ENCODE peak calls at places on chromosomes 3 and 15, in ten cellular contexts. Y is transverse colon, G is ovary, F is body of pancreas, V is A549, O is tibial nerve, A is breast epithelium, Z is esophagus muscularis mucosa, U is IMR-90, J is HCT116. D is an unnamed sample.

GRCh38 chr3:8239718-8240698 is 261.6 kb upstream of the LMCD1 start:
- DNase-seq in U (peak; percentile 59), J (peak; percentile 48), F (peak; percentile 24), V (peak; percentile 35), Z (no peak), O (no peak), G (no peak), Y (peak; percentile 9), A (no peak), D (peak; percentile 5)

GRCh38 chr15:88618686-88619085 is 2.5 kb upstream of the AEN start:
- DNase-seq in O (no peak), V (no peak), A (no peak), G (no peak), U (no peak), F (no peak), Y (no peak), J (no peak), Z (peak; percentile 10), D (no peak)

GRCh38 chr3:122875547-122876127 is 80.8 kb downstream of the SLC49A4 start:
- DNase-seq in F (no peak), G (no peak), V (no peak), U (no peak), O (no peak), A (no peak), Z (no peak), J (no peak), Y (no peak), D (no peak)

GRCh38 chr15:78715930-78716329 is 74.9 kb upstream of the CHRNB4 start:
- DNase-seq in V (no peak), U (peak; percentile 82), Y (no peak), G (no peak), Z (peak; percentile 14), A (no peak), J (no peak), O (no peak), F (no peak), D (no peak)

GRCh38 chr3:32238816-32239637 is 547 bp downstream of the CMTM8 start:
- DNase-seq in V (peak; percentile 43), F (peak; percentile 81), A (no peak), J (no peak), O (no peak), U (peak; percentile 10), Z (peak; percentile 89), G (no peak), Y (peak; percentile 31), D (no peak)

GRCh38 chr3:98800401-98800800 is 37.3 kb downstream of the ST3GAL6 start:
- DNase-seq in Y (no peak), Z (no peak), O (no peak), G (no peak), F (no peak), U (no peak), A (no peak), J (no peak), V (no peak), D (no peak)

GRCh38 chr3:12489832-12490231 is 5.6 kb downstream of the TSEN2 start:
- DNase-seq in F (no peak), U (no peak), J (no peak), Y (no peak), O (no peak), G (no peak), A (no peak), Z (no peak), V (no peak), D (no peak)

GRCh38 chr3:178320481-178321352 is 215.5 kb upstream of the KCNMB2 start:
- DNase-seq in J (no peak), G (peak; percentile 42), V (no peak), Z (no peak), F (peak; percentile 73), A (no peak), O (no peak), U (peak; percentile 83), Y (no peak), D (no peak)

GRCh38 chr3:126509565-126510322 is 7.8 kb downstream of the UROC1 start:
- DNase-seq in G (no peak), O (no peak), Y (no peak), U (no peak), V (no peak), Z (no peak), A (no peak), F (no peak), J (no peak), D (no peak)

GRCh38 chr15:89794627-89795241 is 18.6 kb downstream of the MESP2 start:
- DNase-seq in A (no peak), F (no peak), G (no peak), J (no peak), Z (no peak), O (peak; percentile 29), V (no peak), U (peak; percentile 70), Y (no peak), D (no peak)

GRCh38 chr3:124792341-124793034 is 62.2 kb downstream of the UMPS start:
- DNase-seq in Z (no peak), O (no peak), Y (no peak), A (no peak), F (no peak), U (no peak), J (no peak), V (no peak), G (no peak), D (no peak)

GRCh38 chr3:135918600-135918999 is 46.9 kb upstream of the PPP2R3A start:
- DNase-seq in J (peak; percentile 24), F (no peak), U (peak; percentile 67), A (no peak), V (no peak), O (no peak), Y (no peak), G (no peak), Z (no peak), D (no peak)

GRCh38 chr15:69537085-69537484 is 84.5 kb downstream of the RPLP1 start:
- DNase-seq in G (no peak), F (no peak), Z (no peak), O (no peak), U (no peak), Y (no peak), V (no peak), A (no peak), J (no peak), D (no peak)

GRCh38 chr3:185786956-185787877 is 37.6 kb downstream of the IGF2BP2 start:
- DNase-seq in V (no peak), U (no peak), Y (no peak), Z (no peak), F (no peak), A (no peak), G (no peak), O (no peak), J (no peak), D (no peak)
- TF ChIP-seq POLR2A in V (no peak), U (no peak), Y (no peak), Z (no peak), F (no peak), A (no peak), G (no peak), O (no peak), J (no peak), D (no peak)

DNA sequence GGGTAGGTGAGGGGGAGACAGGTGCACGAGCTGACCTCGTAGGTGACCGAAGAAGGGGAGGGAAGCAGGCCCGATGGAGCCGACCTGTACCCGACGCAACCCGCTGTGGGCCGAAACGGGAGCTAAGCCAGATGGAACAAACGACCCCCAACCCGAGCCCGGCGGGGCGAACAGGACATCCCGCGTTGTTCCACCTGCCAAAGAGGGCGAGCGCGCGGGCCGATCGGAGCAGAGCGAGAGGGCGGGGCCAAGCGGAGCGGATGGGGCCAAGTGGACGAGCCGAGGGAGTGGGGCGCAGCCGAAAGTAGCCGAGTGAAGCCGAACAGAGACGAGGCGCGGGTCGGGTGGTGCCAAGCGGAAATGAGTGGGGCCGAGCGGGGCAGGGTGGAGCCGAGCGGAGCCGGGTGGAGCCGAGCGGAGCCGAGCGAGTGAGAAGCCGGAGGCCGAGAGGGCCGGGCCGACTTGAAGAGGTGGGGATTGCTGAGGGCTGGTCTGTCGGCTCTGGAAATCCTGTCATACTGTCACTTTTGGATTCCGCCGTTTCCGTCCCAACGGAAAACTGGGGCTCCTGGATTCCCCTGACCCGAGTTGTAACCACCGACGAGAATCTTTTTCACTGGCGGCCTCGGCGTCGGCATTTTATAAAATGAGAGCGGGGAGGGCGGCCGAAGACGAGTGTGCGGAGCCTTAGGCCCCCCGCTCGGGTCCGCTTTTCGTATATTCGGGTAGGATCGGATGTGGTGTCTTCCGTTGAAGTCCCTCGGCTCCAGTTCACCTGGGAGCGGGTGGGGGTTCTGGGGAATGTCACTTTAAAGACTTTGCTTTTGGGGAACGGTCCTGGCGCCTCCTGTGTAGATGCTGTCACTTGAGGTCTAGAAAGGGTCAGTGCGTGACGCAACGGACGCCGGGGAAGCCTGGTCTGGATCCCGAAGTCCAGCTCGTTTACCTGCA is 15.6 kb upstream of the WNT7A start:
- DNase-seq in F (peak; percentile 97), O (peak; percentile 91), V (peak; percentile 74), U (peak; percentile 71), Z (peak; percentile 98), Y (peak; percentile 96), J (peak; percentile 77), G (peak; percentile 95), A (peak; percentile 92), D (peak; percentile 79)
- TF ChIP-seq POLR2A in F (peak; percentile 78), O (peak; percentile 69), V (no peak), U (no peak), Z (peak; percentile 38), Y (peak; percentile 70), J (no peak), G (peak; percentile 73), A (peak; percentile 60), D (no peak)

DNA sequence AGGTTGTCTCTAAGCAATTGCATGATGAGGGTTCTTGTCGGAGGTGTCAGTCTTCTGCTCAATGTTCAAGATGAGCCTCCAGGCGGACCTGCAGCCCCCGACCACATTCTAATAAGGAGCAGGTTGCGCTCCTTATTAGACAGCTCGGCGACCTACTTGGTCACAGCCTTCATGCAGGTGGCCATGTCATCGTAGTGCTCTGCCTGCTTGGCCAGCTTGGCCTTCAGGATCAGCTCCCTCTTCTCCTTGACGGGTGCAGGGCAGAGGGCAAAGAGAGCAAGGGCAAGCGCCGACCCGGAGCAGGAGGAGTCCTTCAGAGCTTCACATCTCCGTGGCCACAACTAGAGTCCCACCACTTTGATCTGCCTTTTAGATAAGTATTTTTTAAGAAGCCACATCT is 113.5 kb downstream of the RASA2 start:
- DNase-seq in J (no peak), Y (no peak), A (no peak), G (no peak), F (no peak), Z (no peak), U (no peak), O (no peak), V (no peak), D (no peak)
- TF ChIP-seq POLR2A in J (no peak), Y (no peak), A (no peak), G (no peak), F (no peak), Z (no peak), U (no peak), O (no peak), V (no peak), D (no peak)

DNA sequence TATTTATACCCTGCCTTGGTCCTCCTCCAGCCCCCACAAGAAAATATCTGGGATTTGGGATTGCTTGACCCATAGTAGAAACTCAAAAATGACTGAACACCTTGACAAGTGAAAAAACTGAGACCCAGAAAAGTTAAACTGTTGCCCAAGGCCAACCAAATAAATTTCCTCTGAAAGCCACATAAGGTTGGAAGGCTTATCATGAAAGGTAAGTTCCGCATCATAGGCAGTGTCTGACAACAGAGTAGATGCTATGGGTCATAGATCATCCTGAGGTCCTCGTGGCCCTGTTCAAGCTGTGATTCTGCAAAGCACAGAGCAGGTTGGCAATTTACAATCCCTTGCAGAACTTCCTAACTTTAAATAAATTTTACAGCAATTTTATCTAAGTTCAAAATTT is 140.8 kb upstream of the TSC22D2 start:
- DNase-seq in J (no peak), V (no peak), U (no peak), A (no peak), Y (no peak), F (no peak), G (no peak), O (no peak), Z (no peak), D (no peak)
- TF ChIP-seq POLR2A in J (no peak), V (no peak), U (no peak), A (no peak), Y (no peak), F (no peak), G (no peak), O (no peak), Z (no peak), D (no peak)